ENCODE peak calls at places on chromosomes 3 and 15, in six cellular contexts. X is CD8-positive, alpha-beta memory T cell; B is pancreas; R is A549; V is CD4-positive, alpha-beta T cell; G is body of pancreas. K is an unnamed sample.

GRCh38 chr3:10017636-10018292 is 8.5 kb upstream of the FANCD2 start:
- DNase-seq in G (no peak), R (no peak), B (no peak), X (no peak), V (no peak), K (no peak)

GRCh38 chr15:67146875-67147381 is 81.5 kb downstream of the SMAD3 start:
- DNase-seq in R (peak; percentile 92), V (peak; percentile 13), X (no peak), G (no peak), B (no peak), K (no peak)

GRCh38 chr3:64530434-64531049 is 157.3 kb downstream of the ADAMTS9 start:
- DNase-seq in V (no peak), G (peak; percentile 57), X (no peak), R (peak; percentile 16), B (no peak), K (peak; percentile 19)

GRCh38 chr3:62538706-62539356 is 165.5 kb upstream of the FEZF2 start:
- DNase-seq in V (no peak), G (no peak), R (no peak), B (no peak), X (no peak), K (no peak)

GRCh38 chr3:128950223-128950938 is 43.5 kb downstream of the CFAP92 start:
- DNase-seq in B (no peak), G (no peak), X (no peak), R (peak; percentile 44), V (peak; percentile 10), K (no peak)

GRCh38 chr15:63013052-63013808 is 29.3 kb upstream of the TPM1 start:
- DNase-seq in V (no peak), R (no peak), B (no peak), G (no peak), X (no peak), K (no peak)

GRCh38 chr3:167151671-167152070 is 228.4 kb downstream of the ZBBX start:
- DNase-seq in R (no peak), V (no peak), X (no peak), B (no peak), G (no peak), K (no peak)

GRCh38 chr3:108757404-108757982 is at the start of gene RETNLB:
- DNase-seq in R (no peak), X (no peak), B (peak; percentile 46), G (peak; percentile 80), V (no peak), K (no peak)

GRCh38 chr3:55524565-55525244 is 37.6 kb upstream of the WNT5A start:
- DNase-seq in G (no peak), R (no peak), B (no peak), X (no peak), V (no peak), K (no peak)

GRCh38 chr3:196968233-196969000 is at the start of gene PIGZ:
- DNase-seq in G (peak; percentile 47), X (peak; percentile 10), B (peak; percentile 76), R (no peak), V (no peak), K (no peak)

GRCh38 chr3:78086150-78086549 is 1046.3 kb downstream of the ROBO2 start:
- DNase-seq in G (no peak), R (peak; percentile 2), X (no peak), B (no peak), V (no peak), K (no peak)

GRCh38 chr3:66075281-66075680 is 36.6 kb upstream of the MAGI1 start:
- DNase-seq in B (no peak), V (no peak), G (no peak), X (no peak), R (no peak), K (no peak)

GRCh38 chr15:88641959-88642452 is 3.2 kb downstream of the ISG20 start:
- DNase-seq in X (no peak), R (no peak), V (no peak), G (no peak), B (no peak), K (no peak)

GRCh38 chr3:8660271-8660731 is 15.7 kb upstream of the SSUH2 start:
- DNase-seq in V (no peak), B (no peak), G (no peak), R (no peak), X (no peak), K (no peak)

GRCh38 chr15:88655103-88655553 is 16.3 kb downstream of the ISG20 start:
- DNase-seq in X (no peak), G (no peak), B (no peak), R (no peak), V (no peak), K (no peak)

GRCh38 chr15:31280037-31280830 is 46.4 kb upstream of the KLF13 start:
- DNase-seq in X (no peak), R (no peak), B (peak; percentile 56), G (no peak), V (no peak), K (peak; percentile 92)

GRCh38 chr3:30510596-30510995 is 95.8 kb upstream of the TGFBR2 start:
- DNase-seq in B (no peak), X (no peak), G (no peak), V (no peak), R (no peak), K (no peak)
- H3K27ac ChIP-seq in B (no peak overlapping the region), X (no peak overlapping the region), G (no peak overlapping the region), V (no peak overlapping the region), R (peak overlapping the region; percentile 61), K (no peak overlapping the region)

DNA sequence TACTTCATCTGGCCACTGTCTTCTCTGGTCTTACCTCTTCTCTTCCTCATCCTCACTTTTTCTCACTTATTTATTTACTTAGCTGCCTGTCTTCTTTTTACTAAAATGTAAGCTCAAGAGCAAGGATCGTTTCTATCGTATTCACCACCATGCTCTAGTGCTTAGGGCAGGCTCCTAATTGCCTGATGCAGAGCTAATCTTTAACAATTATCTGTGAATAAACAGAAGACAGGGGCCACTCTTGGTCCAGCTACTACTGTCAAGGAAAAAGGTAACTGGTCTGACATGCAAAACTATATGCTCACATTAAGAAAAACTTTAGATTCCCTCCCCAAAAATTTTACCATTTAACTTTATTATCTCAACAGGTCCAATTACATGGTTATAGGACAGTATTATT is 17.5 kb downstream of the PIK3R4 start:
- DNase-seq in B (no peak), G (no peak), V (no peak), X (no peak), R (no peak), K (no peak)
- H3K27ac ChIP-seq in B (no peak overlapping the region), G (no peak overlapping the region), V (no peak overlapping the region), X (no peak overlapping the region), R (no peak overlapping the region), K (no peak overlapping the region)

GRCh38 chr15:44598892-44599291 is 61.9 kb downstream of the EIF3J start:
- DNase-seq in X (no peak), G (no peak), R (no peak), B (no peak), V (no peak), K (no peak)
- H3K27ac ChIP-seq in X (no peak overlapping the region), G (no peak overlapping the region), R (no peak overlapping the region), B (no peak overlapping the region), V (peak overlapping the region; percentile 21), K (no peak overlapping the region)

GRCh38 chr3:123658118-123658859 is 73.4 kb upstream of the HACD2 start:
- DNase-seq in X (no peak), G (peak; percentile 40), B (no peak), V (no peak), R (no peak), K (no peak)

GRCh38 chr3:123660900-123661299 is 76.0 kb upstream of the HACD2 start:
- DNase-seq in R (no peak), B (peak; percentile 92), V (no peak), G (peak; percentile 88), X (no peak), K (peak; percentile 15)

GRCh38 chr3:123658860-123659221 is 74.0 kb upstream of the HACD2 start:
- DNase-seq in X (no peak), V (no peak), B (no peak), R (no peak), G (no peak), K (no peak)

GRCh38 chr3:123661973-123662372 is 77.1 kb upstream of the HACD2 start:
- DNase-seq in X (no peak), B (no peak), R (no peak), V (no peak), G (no peak), K (no peak)

DNA sequence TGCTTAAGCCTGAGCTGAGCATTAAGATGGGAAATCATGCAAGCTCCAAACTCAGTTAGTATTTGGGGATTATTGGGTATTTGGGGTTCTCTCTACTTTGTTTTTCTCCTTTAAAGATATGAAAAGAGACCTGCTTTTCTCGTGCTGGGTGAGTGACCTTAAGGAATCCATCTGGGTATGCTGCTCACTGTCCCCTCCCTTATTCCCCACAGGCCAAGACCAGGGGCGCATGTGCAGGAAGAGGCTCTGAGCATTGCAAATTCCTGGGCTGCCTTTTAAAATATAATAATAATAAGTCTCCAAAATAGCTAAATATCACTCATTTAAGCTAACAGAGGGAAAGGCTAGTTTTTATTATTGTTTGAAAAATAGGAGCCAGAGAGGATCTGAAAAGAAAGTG is 75.4 kb upstream of the HACD2 start:
- DNase-seq in X (no peak), R (no peak), B (no peak), V (no peak), G (no peak), K (no peak)
- H3K27ac ChIP-seq in X (no peak overlapping the region), R (no peak overlapping the region), B (no peak overlapping the region), V (no peak overlapping the region), G (no peak overlapping the region), K (peak overlapping the region; percentile 90)

GRCh38 chr15:42360535-42361112 is 1.3 kb downstream of the CAPN3 start:
- DNase-seq in B (no peak), V (no peak), X (no peak), G (no peak), R (no peak), K (no peak)
- H3K27ac ChIP-seq in B (no peak overlapping the region), V (no peak overlapping the region), X (no peak overlapping the region), G (no peak overlapping the region), R (no peak overlapping the region), K (no peak overlapping the region)

DNA sequence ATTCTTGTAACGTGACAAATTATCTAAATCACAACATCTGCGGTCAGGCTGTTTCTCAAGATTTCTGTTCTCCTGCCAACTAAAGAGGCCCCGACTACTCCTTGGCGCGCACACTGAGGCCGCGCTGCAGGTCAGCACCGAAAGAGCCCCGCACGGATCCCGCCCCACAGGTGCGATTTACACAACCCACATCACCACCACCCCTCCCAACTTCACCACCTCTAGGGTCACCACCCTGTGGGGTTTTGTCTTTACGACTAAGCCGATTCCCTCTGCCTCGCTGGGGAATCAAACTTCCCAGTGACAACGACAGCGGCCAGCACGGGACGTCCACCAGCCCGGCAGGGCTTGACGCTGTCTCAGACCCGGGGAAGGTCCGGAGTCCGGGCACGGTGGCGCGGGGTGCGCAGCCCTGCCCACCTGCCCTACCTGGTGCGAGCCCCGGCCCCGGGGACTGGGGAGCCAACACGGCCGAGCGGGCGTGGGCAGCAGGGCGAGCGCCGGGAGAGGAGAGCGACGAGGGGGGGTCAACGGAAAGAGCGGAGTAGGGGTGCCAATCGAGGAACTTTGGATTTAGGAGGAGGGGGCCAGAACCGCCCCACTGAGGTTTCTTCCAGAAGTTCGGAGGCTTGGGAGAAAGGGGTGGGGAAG is 764 bp downstream of the UACA start:
- DNase-seq in G (peak; percentile 50), V (no peak), B (peak; percentile 84), X (no peak), R (peak; percentile 61), K (no peak)
- H3K27ac ChIP-seq in G (peak overlapping the region; percentile 99), V (no peak overlapping the region), B (peak overlapping the region; percentile 81), X (no peak overlapping the region), R (peak overlapping the region; percentile 95), K (peak overlapping the region; percentile 40)

DNA sequence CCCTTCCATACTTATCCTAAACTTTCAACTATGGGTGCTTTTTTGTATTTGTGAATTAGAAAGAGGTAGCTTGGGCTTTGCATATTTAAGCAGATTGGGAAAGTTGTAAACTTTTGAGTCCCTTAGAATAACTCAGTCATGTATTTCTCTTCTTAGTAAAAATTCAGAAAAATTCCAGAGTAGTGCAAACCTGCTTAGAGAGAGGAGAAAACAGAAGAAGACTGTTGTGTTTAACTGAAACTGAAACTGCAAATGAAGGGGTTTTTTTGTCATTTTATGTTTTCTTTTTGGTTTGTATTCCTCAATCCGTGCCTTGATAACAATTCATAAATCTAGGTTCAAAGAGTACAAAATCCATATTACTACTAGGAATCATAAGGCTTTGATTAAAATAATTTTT is 31.3 kb downstream of the CD200 start:
- DNase-seq in R (no peak), V (no peak), G (no peak), X (no peak), B (no peak), K (no peak)
- H3K27ac ChIP-seq in R (no peak overlapping the region), V (no peak overlapping the region), G (no peak overlapping the region), X (no peak overlapping the region), B (no peak overlapping the region), K (no peak overlapping the region)

K was measured in caudate nucleus.